ENCODE peak calls at places on chromosomes 7 and 10, in six cellular contexts. B is A549, S is GM12878, T is upper lobe of left lung, G is HepG2, L is K562. P is an unnamed sample.
A peak's percentile ranks its signal among the peaks of the same experiment; 100 is the strongest.

GRCh38 chr7:138350701-138351357 is 109.2 kb upstream of the TRIM24 start:
- ATAC-seq in B (no peak), S (no peak), T (no peak), G (no peak), L (peak; percentile 1), P (no peak)

GRCh38 chr10:48542471-48543210 is 62.2 kb downstream of the ARHGAP22 start:
- ATAC-seq in B (no peak), S (no peak), T (peak; percentile 12), G (no peak), L (no peak), P (no peak)

GRCh38 chr7:110681941-110682340 is 409.0 kb upstream of the LRRN3 start:
- ATAC-seq in B (no peak), S (no peak), T (no peak), G (no peak), L (no peak), P (no peak)

GRCh38 chr7:31121641-31122040 is 69.5 kb downstream of the ADCYAP1R1 start:
- ATAC-seq in B (no peak), S (no peak), T (no peak), G (no peak), L (no peak), P (no peak)

GRCh38 chr7:2613113-2613925 is 18.5 kb upstream of the TTYH3 start:
- ATAC-seq in B (no peak), S (no peak), T (no peak), G (peak; percentile 72), L (no peak), P (no peak)

GRCh38 chr7:149729983-149730801 is 43.2 kb downstream of the ZNF467 start:
- ATAC-seq in B (no peak), S (no peak), T (no peak), G (no peak), L (no peak), P (no peak)

GRCh38 chr7:70681111-70681846 is 450.7 kb upstream of the GALNT17 start:
- ATAC-seq in B (no peak), S (no peak), T (no peak), G (no peak), L (no peak), P (no peak)

GRCh38 chr7:94848992-94849576 is 58.3 kb upstream of the PPP1R9A start:
- ATAC-seq in B (no peak), S (no peak), T (no peak), G (no peak), L (no peak), P (no peak)

GRCh38 chr7:79504607-79505389 is 51.3 kb upstream of the MAGI2 start:
- ATAC-seq in B (peak; percentile 85), S (no peak), T (peak; percentile 35), G (peak; percentile 30), L (no peak), P (no peak)

GRCh38 chr7:75056476-75056875 is 17.1 kb downstream of the RCC1L start:
- ATAC-seq in B (no peak), S (no peak), T (peak; percentile 87), G (no peak), L (peak; percentile 56), P (peak; percentile 80)

GRCh38 chr10:25694206-25694933 is 239.7 kb upstream of the MYO3A start:
- ATAC-seq in B (no peak), S (no peak), T (no peak), G (no peak), L (no peak), P (no peak)

GRCh38 chr10:110432084-110432483 is 65.6 kb upstream of the DUSP5 start:
- ATAC-seq in B (no peak), S (no peak), T (no peak), G (no peak), L (no peak), P (no peak)

GRCh38 chr7:93728292-93728691 is 153.8 kb upstream of the CALCR start:
- ATAC-seq in B (no peak), S (no peak), T (no peak), G (no peak), L (no peak), P (no peak)

GRCh38 chr7:27109533-27110162 is 7.2 kb upstream of the HOXA2 start:
- ATAC-seq in B (no peak), S (no peak), T (no peak), G (no peak), L (no peak), P (no peak)

GRCh38 chr7:27111753-27112277 is 9.3 kb upstream of the HOXA2 start:
- ATAC-seq in B (no peak), S (no peak), T (no peak), G (no peak), L (no peak), P (no peak)

GRCh38 chr7:27110163-27110976 is 7.9 kb upstream of the HOXA2 start:
- ATAC-seq in B (no peak), S (no peak), T (peak; percentile 55), G (no peak), L (no peak), P (peak; percentile 56)

GRCh38 chr7:27112361-27112760 is 9.9 kb upstream of the HOXA2 start:
- ATAC-seq in B (no peak), S (no peak), T (no peak), G (no peak), L (no peak), P (no peak)

GRCh38 chr7:27110977-27111752 is 8.7 kb upstream of the HOXA2 start:
- ATAC-seq in B (no peak), S (no peak), T (peak; percentile 22), G (no peak), L (no peak), P (peak; percentile 30)
- H3K4me3 ChIP-seq in B (peak overlapping the region; percentile 72), S (no peak overlapping the region), T (no peak overlapping the region), G (no peak overlapping the region), L (no peak overlapping the region), P (peak overlapping the region; percentile 79)

GRCh38 chr10:125112697-125113494 is 47.5 kb downstream of the CTBP2 start:
- ATAC-seq in B (no peak), S (no peak), T (no peak), G (no peak), L (no peak), P (no peak)
- TF ChIP-seq EP300 in B (no peak), S (no peak), T (no peak), G (no peak), L (no peak), P (no peak)

GRCh38 chr10:15715619-15716227 is 4.0 kb downstream of the ITGA8 start:
- ATAC-seq in B (no peak), S (no peak), T (peak; percentile 35), G (peak; percentile 39), L (peak; percentile 77), P (no peak)

GRCh38 chr10:15720635-15721310 is 1.1 kb upstream of the ITGA8 start:
- ATAC-seq in B (no peak), S (no peak), T (no peak), G (no peak), L (no peak), P (no peak)

GRCh38 chr10:15719062-15719898 is 442 bp downstream of the ITGA8 start:
- ATAC-seq in B (peak; percentile 33), S (no peak), T (peak; percentile 53), G (peak; percentile 51), L (no peak), P (peak; percentile 45)

GRCh38 chr10:15719899-15720634 is at the start of gene ITGA8:
- ATAC-seq in B (peak; percentile 42), S (no peak), T (peak; percentile 63), G (peak; percentile 78), L (no peak), P (peak; percentile 73)

DNA sequence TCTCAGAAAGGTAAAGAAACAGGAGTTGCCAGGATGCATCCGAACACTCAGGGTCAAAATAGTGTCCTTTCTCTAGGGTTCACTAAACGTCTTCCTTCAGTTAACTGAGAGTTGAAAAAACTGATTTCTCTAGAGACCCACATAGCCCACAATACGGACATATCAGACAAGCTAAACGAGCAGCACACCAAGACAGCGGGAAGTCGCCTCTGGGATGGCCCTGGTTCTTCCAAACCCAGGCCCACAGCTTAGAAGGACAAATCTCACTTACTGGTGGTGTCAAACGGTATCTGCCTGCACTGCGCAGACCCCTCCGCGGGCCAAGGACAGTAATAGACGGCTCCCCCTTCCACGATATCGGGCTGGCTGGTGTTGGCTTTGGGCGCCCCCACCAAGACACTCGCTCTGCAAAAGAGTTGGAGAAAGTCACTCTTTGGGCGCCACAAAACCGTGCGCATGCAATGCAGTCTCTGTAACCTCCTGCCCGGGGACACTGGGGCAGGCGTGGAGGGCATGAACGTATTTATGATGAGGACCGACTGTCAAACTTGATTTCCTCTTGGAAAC is 1.1 kb downstream of the ITGA8 start:
- ATAC-seq in B (no peak), S (no peak), T (no peak), G (no peak), L (no peak), P (no peak)
- H3K4me3 ChIP-seq in B (no peak overlapping the region), S (no peak overlapping the region), T (peak overlapping the region; percentile 10), G (no peak overlapping the region), L (no peak overlapping the region), P (peak overlapping the region; percentile 59)

GRCh38 chr10:77872947-77873557 is 53.5 kb downstream of the DLG5 start:
- ATAC-seq in B (no peak), S (no peak), T (no peak), G (peak; percentile 18), L (no peak), P (no peak)
- TF ChIP-seq EP300 in B (no peak), S (no peak), T (no peak), G (peak; percentile 24), L (no peak), P (no peak)

GRCh38 chr7:142097571-142097970 is 13.9 kb upstream of the MGAM2 start:
- ATAC-seq in B (no peak), S (no peak), T (no peak), G (no peak), L (no peak), P (no peak)
- H3K4me3 ChIP-seq in B (no peak overlapping the region), S (no peak overlapping the region), T (no peak overlapping the region), G (no peak overlapping the region), L (no peak overlapping the region), P (no peak overlapping the region)